ENCODE peak calls at places on chromosomes 13 and 19, in seven cellular contexts. L is heart left ventricle; D is left ventricle myocardium inferior; C is CD4-positive, CD25-positive, alpha-beta regulatory T cell; K is heart right ventricle; M is ovary; F is testis. V is an unnamed sample. For H3K27me3, the result is how much of the 10 kb centered on the place peaks cover.

GRCh38 chr13:111575276-111575675 is 254.8 kb downstream of the TEX29 start:
- DNase-seq in L (no peak), D (no peak), C (no peak), K (no peak), M (no peak), F (no peak), V (no peak)

GRCh38 chr19:48501446-48501960 is 10.1 kb downstream of the LMTK3 start:
- DNase-seq in L (no peak), D (no peak), C (peak), K (no peak), M (no peak), F (no peak), V (no peak)

GRCh38 chr19:41001243-41001971 is 10.3 kb downstream of the CYP2B6 start:
- DNase-seq in L (no peak), D (no peak), C (no peak), K (no peak), M (no peak), F (no peak), V (peak)

GRCh38 chr19:19224852-19225494 is 13.2 kb downstream of the NCAN start:
- DNase-seq in L (peak), D (peak), C (peak), K (peak), M (peak), F (peak), V (peak)

GRCh38 chr19:11096210-11096841 is 7.1 kb downstream of the LDLR start:
- DNase-seq in L (peak), D (peak), C (peak), K (peak), M (peak), F (peak), V (no peak)

GRCh38 chr19:49489601-49490167 is 2.3 kb downstream of the RPL13A start:
- DNase-seq in L (no peak), D (no peak), C (no peak), K (no peak), M (no peak), F (no peak), V (no peak)

GRCh38 chr19:2952953-2953481 is 8.2 kb upstream of the ZNF77 start:
- DNase-seq in L (no peak), D (no peak), C (no peak), K (no peak), M (no peak), F (no peak), V (no peak)

GRCh38 chr13:91359566-91359965 is 12.1 kb downstream of the MIR17HG start:
- DNase-seq in L (no peak), D (no peak), C (no peak), K (no peak), M (no peak), F (no peak), V (no peak)

GRCh38 chr13:100797921-100798320 is 123.3 kb upstream of the TMTC4 start:
- DNase-seq in L (no peak), D (no peak), C (no peak), K (no peak), M (no peak), F (no peak), V (no peak)

GRCh38 chr19:6925801-6926751 is 38.7 kb downstream of the ADGRE1 start:
- DNase-seq in L (no peak), D (no peak), C (no peak), K (no peak), M (no peak), F (no peak), V (no peak)

GRCh38 chr13:110285991-110286923 is 20.7 kb downstream of the COL4A1 start:
- DNase-seq in L (peak), D (no peak), C (no peak), K (no peak), M (no peak), F (no peak), V (no peak)

GRCh38 chr13:111261326-111261725 is 59.1 kb upstream of the TEX29 start:
- DNase-seq in L (no peak), D (no peak), C (no peak), K (no peak), M (no peak), F (no peak), V (no peak)

GRCh38 chr19:14503285-14503684 is 7.4 kb upstream of the GIPC1 start:
- DNase-seq in L (no peak), D (no peak), C (no peak), K (no peak), M (no peak), F (no peak), V (no peak)

GRCh38 chr13:51883226-51883600 is 21.4 kb downstream of the CCDC70 start:
- DNase-seq in L (no peak), D (no peak), C (no peak), K (no peak), M (no peak), F (no peak), V (no peak)

DNA sequence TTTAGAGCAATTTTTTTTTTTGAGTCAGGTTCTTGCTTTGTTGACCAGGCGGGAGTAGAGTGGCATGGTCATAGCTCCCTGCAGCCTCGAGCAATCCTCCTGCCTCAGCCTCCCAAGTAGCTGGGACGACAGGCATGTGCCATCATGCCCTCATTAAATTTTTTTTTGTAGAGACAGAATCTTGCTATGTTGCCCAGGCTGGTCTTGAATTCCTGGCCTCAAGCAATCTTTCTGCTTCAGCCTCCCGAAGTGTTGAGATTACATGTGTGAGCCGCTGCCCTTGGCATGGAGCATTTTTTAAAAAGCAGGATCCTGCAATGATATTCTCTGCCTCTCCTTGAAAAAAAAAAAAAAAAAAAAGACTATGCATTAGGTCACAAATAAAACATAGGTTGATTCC is 5.9 kb downstream of the GPR32 start:
- DNase-seq in L (no peak), D (no peak), C (no peak), K (no peak), M (no peak), F (no peak), V (no peak)
- H3K27me3 ChIP-seq in L (under half), D (half or more), C (under half), K (half or more), M (under half), F (under half), V (under half)

DNA sequence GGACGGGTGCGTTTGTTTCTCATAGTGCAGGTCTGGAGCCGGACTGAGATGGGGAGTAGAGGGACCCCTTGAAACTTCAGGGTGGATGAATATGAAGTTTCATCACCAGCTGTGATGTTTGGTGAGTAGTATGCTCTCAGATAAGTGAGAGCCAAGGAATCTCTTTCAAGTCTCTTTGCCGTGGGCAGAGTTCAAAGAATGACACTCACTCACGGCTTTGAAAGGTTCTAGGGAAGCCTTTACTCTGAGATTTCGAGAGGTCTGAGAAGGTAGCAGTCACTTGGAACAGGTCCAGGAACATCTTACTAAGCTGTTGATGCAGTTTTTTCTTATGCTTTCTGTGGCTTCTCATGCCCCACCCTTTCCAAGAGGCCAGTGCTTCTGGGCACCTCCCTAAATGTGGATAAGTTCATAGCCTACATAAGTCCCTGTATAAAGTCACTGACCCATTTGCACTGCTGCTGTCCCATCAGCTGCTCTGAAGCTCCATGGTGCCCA is at the start of gene IGFL2:
- DNase-seq in L (no peak), D (no peak), C (no peak), K (no peak), M (no peak), F (no peak), V (peak)
- H3K27me3 ChIP-seq in L (under half), D (under half), C (under half), K (under half), M (under half), F (under half), V (under half)

GRCh38 chr19:50657672-50658437 is 8.6 kb downstream of the C19orf81 start:
- DNase-seq in L (peak), D (peak), C (peak), K (peak), M (peak), F (peak), V (peak)
- H3K27me3 ChIP-seq in L (under half), D (half or more), C (under half), K (half or more), M (under half), F (under half), V (under half)

GRCh38 chr19:39701291-39701690 is 3.0 kb upstream of the LGALS14 start:
- DNase-seq in L (no peak), D (no peak), C (no peak), K (no peak), M (no peak), F (no peak), V (no peak)
- H3K27me3 ChIP-seq in L (under half), D (half or more), C (under half), K (under half), M (under half), F (under half), V (half or more)

GRCh38 chr13:27650312-27650711 is 28.6 kb downstream of the POLR1D start:
- DNase-seq in L (no peak), D (no peak), C (no peak), K (no peak), M (no peak), F (no peak), V (no peak)
- H3K27me3 ChIP-seq in L (under half), D (under half), C (under half), K (under half), M (under half), F (under half), V (under half)

V was measured in HCT116.